ENCODE peak calls at places on chromosomes 1 and 21, in six cellular contexts. S is fibroblast of lung; K is left lung; O is AG10803; R is kidney; Y is CD4-positive, CD25-positive, alpha-beta regulatory T cell. M is an unnamed sample.

GRCh38 chr1:26284597-26285351 is 4.9 kb downstream of the SH3BGRL3 start:
- DNase-seq in S (peak; percentile 87), K (peak; percentile 85), O (peak; percentile 87), R (peak; percentile 90), Y (peak; percentile 88), M (peak; percentile 95)

GRCh38 chr21:45310446-45310845 is 22.8 kb upstream of the POFUT2 start:
- DNase-seq in S (no peak), K (peak; percentile 24), O (no peak), R (peak; percentile 54), Y (no peak), M (no peak)

GRCh38 chr1:228058981-228059535 is 23.4 kb upstream of the ARF1 start:
- DNase-seq in S (no peak), K (no peak), O (no peak), R (no peak), Y (peak; percentile 65), M (no peak)

GRCh38 chr1:64861611-64862010 is 104.7 kb downstream of the JAK1 start:
- DNase-seq in S (peak; percentile 45), K (peak; percentile 43), O (peak; percentile 22), R (no peak), Y (no peak), M (peak; percentile 55)

GRCh38 chr1:61864501-61864900 is 122.2 kb downstream of the PATJ start:
- DNase-seq in S (no peak), K (no peak), O (no peak), R (no peak), Y (no peak), M (no peak)

GRCh38 chr1:166796620-166797236 is 42.5 kb upstream of the POGK start:
- DNase-seq in S (no peak), K (no peak), O (no peak), R (no peak), Y (no peak), M (no peak)

GRCh38 chr1:183992424-183992823 is 45.1 kb downstream of the COLGALT2 start:
- DNase-seq in S (no peak), K (no peak), O (no peak), R (no peak), Y (no peak), M (no peak)

GRCh38 chr1:152967201-152967600 is 3.2 kb upstream of the SPRR4 start:
- DNase-seq in S (no peak), K (no peak), O (no peak), R (no peak), Y (no peak), M (no peak)

GRCh38 chr1:236844499-236845271 is 49.6 kb downstream of the MTR start:
- DNase-seq in S (no peak), K (no peak), O (peak; percentile 62), R (no peak), Y (no peak), M (peak; percentile 35)

GRCh38 chr1:59738152-59738551 is 76.6 kb upstream of the HOOK1 start:
- DNase-seq in S (peak; percentile 95), K (no peak), O (peak; percentile 84), R (no peak), Y (no peak), M (peak; percentile 74)

GRCh38 chr1:236795757-236796719 is 946 bp downstream of the MTR start:
- DNase-seq in S (peak; percentile 57), K (no peak), O (peak; percentile 43), R (no peak), Y (no peak), M (peak; percentile 75)

GRCh38 chr21:34129971-34130597 is 56.7 kb downstream of the MRPS6 start:
- DNase-seq in S (peak; percentile 21), K (no peak), O (peak; percentile 15), R (no peak), Y (no peak), M (peak; percentile 65)

GRCh38 chr1:198678301-198678836 is 39.5 kb downstream of the PTPRC start:
- DNase-seq in S (no peak), K (no peak), O (no peak), R (no peak), Y (peak; percentile 56), M (no peak)

GRCh38 chr1:172360511-172360910 is 60.0 kb upstream of the C1orf105 start:
- DNase-seq in S (no peak), K (no peak), O (no peak), R (no peak), Y (no peak), M (no peak)

GRCh38 chr1:226436472-226436854 is 28.6 kb upstream of the PARP1 start:
- DNase-seq in S (no peak), K (no peak), O (no peak), R (no peak), Y (no peak), M (no peak)
- H3K4me3 ChIP-seq in S (no peak overlapping the region), K (no peak overlapping the region), O (no peak overlapping the region), R (no peak overlapping the region), Y (no peak overlapping the region), M (no peak overlapping the region)

DNA sequence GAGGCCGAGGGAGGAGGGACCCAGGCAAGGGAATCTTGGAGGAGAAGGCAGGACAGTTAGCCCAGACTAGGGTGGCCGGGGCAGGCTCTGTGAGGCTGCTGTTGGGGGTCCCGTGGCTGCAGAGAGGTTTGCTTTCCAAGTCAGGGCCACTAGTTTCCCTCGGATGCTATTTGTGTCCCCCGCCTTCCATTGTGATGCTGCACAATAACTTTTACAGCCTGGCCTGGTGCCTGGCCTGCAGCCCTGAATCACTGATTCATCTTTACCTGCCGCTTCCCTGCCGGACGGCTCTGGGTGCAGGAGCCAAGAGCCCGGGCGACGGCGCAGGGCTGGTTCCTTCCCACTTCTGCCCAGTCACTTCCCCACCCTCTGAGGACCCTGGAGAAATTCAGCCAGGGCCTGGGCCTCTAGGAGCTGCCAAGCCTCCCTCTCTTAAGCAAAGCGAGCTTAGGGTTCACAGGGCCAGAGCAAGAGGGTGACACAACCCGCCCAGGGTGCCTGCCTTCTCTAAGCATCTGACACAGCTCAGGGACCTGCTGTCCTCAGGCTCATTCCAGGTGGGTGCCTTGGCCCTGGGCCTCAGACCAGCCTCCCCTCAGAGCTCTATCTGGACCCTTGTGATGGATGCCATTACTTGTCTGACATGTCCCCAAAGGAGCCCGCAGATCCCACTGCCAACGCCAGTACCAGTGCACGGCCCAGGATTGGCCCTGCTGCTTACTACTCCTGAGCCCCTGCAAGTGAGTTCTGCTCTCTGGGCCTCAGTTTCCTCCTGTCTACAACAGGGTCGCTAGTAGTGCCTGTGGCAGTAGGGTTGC is 381.1 kb upstream of the VAMP3 start:
- DNase-seq in S (no peak), K (no peak), O (no peak), R (peak; percentile 69), Y (no peak), M (no peak)
- H3K4me3 ChIP-seq in S (no peak overlapping the region), K (no peak overlapping the region), O (no peak overlapping the region), R (no peak overlapping the region), Y (no peak overlapping the region), M (no peak overlapping the region)

GRCh38 chr21:37459575-37459974 is 93.0 kb downstream of the DYRK1A start:
- DNase-seq in S (peak; percentile 38), K (no peak), O (peak; percentile 72), R (no peak), Y (no peak), M (peak; percentile 78)

GRCh38 chr21:37461494-37461893 is 94.9 kb downstream of the DYRK1A start:
- DNase-seq in S (peak; percentile 44), K (no peak), O (peak; percentile 58), R (no peak), Y (no peak), M (peak; percentile 36)

GRCh38 chr21:37462087-37462861 is 95.7 kb downstream of the DYRK1A start:
- DNase-seq in S (no peak), K (no peak), O (no peak), R (no peak), Y (no peak), M (no peak)

GRCh38 chr21:37460196-37460595 is 93.6 kb downstream of the DYRK1A start:
- DNase-seq in S (no peak), K (no peak), O (no peak), R (no peak), Y (no peak), M (no peak)

GRCh38 chr21:37463083-37463780 is 96.7 kb downstream of the DYRK1A start:
- DNase-seq in S (peak; percentile 85), K (no peak), O (peak; percentile 74), R (no peak), Y (no peak), M (peak; percentile 56)
- H3K4me3 ChIP-seq in S (peak overlapping the region; percentile 5), K (no peak overlapping the region), O (peak overlapping the region; percentile 26), R (no peak overlapping the region), Y (peak overlapping the region; percentile 51), M (peak overlapping the region; percentile 77)

DNA sequence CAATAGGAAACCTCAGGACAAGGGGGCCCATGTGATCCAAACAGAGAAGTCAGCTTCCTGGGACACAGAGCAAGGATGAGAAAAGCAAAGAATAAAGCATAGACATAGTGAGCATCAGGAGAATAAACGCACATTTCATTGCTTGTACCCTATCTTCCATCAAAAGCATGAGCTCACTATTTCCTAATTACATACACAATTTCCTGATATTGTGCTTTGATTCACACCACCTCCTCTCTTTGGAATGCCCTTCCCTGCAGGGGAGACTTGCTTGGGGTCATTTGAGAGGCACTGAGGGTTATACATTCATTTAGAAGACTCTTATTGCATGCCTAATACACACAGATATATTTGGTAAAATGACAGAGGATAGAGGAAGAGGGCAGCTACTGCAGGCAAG is 185.5 kb downstream of the SEC16B start:
- DNase-seq in S (no peak), K (no peak), O (no peak), R (no peak), Y (no peak), M (no peak)
- H3K4me3 ChIP-seq in S (no peak overlapping the region), K (no peak overlapping the region), O (no peak overlapping the region), R (no peak overlapping the region), Y (no peak overlapping the region), M (no peak overlapping the region)

M was measured in adipocyte.